ENCODE peak calls at places on chromosomes 13 and 19, in seven cellular contexts. W is heart left ventricle, C is Caco-2, U is neural crest cell, O is cardiac muscle cell, X is ovary, N is IMR-90. B is an unnamed sample.

GRCh38 chr13:42215578-42216421 is 56.2 kb upstream of the AKAP11 start:
- DNase-seq in W (no peak), C (peak; percentile 55), U (peak; percentile 28), O (peak; percentile 55), X (no peak), N (peak; percentile 60), B (peak; percentile 42)

GRCh38 chr19:8144273-8144672 is 5.1 kb downstream of the FBN3 start:
- DNase-seq in W (no peak), C (no peak), U (no peak), O (no peak), X (no peak), N (no peak), B (no peak)

GRCh38 chr19:30222993-30223865 is 149.0 kb upstream of the ZNF536 start:
- DNase-seq in W (no peak), C (no peak), U (peak; percentile 30), O (no peak), X (no peak), N (no peak), B (no peak)

GRCh38 chr13:20192470-20193141 is at the start of gene GJB2:
- DNase-seq in W (no peak), C (peak; percentile 19), U (no peak), O (no peak), X (no peak), N (no peak), B (no peak)

GRCh38 chr19:2126879-2127518 is 24.4 kb downstream of the AP3D1 start:
- DNase-seq in W (no peak), C (no peak), U (no peak), O (no peak), X (no peak), N (no peak), B (no peak)

GRCh38 chr13:75633285-75633684 is 2.8 kb upstream of the LMO7 start:
- DNase-seq in W (no peak), C (no peak), U (no peak), O (peak; percentile 88), X (no peak), N (peak; percentile 97), B (peak; percentile 98)

GRCh38 chr13:113121928-113122420 is 625 bp upstream of the F10 start:
- DNase-seq in W (no peak), C (no peak), U (no peak), O (no peak), X (peak; percentile 44), N (no peak), B (no peak)

GRCh38 chr19:14562660-14563589 is 8.9 kb downstream of the NDUFB7 start:
- DNase-seq in W (no peak), C (no peak), U (no peak), O (no peak), X (no peak), N (no peak), B (no peak)

GRCh38 chr19:15937771-15938170 is 3.4 kb upstream of the CYP4F11 start:
- DNase-seq in W (no peak), C (no peak), U (no peak), O (no peak), X (no peak), N (no peak), B (no peak)

GRCh38 chr13:30743319-30744055 is 8.1 kb downstream of the ALOX5AP start:
- DNase-seq in W (no peak), C (peak; percentile 42), U (no peak), O (peak; percentile 98), X (peak; percentile 38), N (peak; percentile 99), B (peak; percentile 97)

GRCh38 chr13:110045202-110045601 is 258.8 kb upstream of the IRS2 start:
- DNase-seq in W (no peak), C (no peak), U (no peak), O (no peak), X (no peak), N (no peak), B (no peak)

GRCh38 chr19:30479231-30479630 is 107.0 kb downstream of the ZNF536 start:
- DNase-seq in W (peak; percentile 11), C (no peak), U (no peak), O (no peak), X (no peak), N (no peak), B (no peak)

GRCh38 chr13:40665754-40666057 is 735 bp downstream of the FOXO1 start:
- DNase-seq in W (no peak), C (no peak), U (no peak), O (no peak), X (no peak), N (no peak), B (no peak)

GRCh38 chr13:111540486-111540885 is 220.0 kb downstream of the TEX29 start:
- DNase-seq in W (no peak), C (no peak), U (no peak), O (no peak), X (no peak), N (no peak), B (no peak)

GRCh38 chr19:7862413-7862951 is 11.7 kb downstream of the PRR36 start:
- DNase-seq in W (no peak), C (peak; percentile 78), U (peak; percentile 88), O (peak; percentile 70), X (peak; percentile 75), N (peak; percentile 34), B (no peak)

GRCh38 chr13:80716610-80717081 is 375.7 kb upstream of the SPRY2 start:
- DNase-seq in W (peak; percentile 43), C (no peak), U (no peak), O (peak; percentile 83), X (peak; percentile 6), N (no peak), B (no peak)

DNA sequence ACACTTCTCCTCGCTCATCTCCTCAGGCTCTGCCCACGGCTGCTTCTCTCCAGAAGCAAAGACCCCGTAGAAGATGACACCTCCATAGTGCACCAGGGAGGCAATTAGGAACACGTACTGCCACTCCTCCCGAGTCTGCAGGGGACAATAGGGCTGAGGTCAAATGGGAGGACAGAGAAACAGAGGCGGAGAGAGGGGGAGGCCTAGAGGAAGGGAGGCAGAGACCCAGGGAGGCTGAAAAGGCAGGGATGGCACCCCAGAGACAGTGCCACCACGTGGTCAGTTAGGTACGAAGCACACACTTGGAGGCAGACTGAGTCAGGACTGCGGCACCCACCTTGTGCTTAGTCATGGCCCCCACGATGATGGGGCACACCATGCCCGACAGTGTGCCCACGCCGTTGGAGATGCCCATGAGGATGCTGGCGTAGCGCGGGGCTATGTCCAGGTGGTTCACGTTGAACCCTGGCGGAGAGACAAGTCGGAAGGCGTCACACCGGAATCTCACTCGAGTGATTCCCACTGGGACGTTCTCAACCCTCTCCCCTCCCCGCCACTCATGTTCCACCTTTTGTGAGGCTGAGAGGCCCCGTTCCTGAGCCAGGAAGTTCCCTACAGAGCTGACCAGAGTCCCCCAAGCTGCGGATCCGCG is 5.6 kb downstream of the GFY start:
- DNase-seq in W (no peak), C (no peak), U (no peak), O (no peak), X (no peak), N (no peak), B (no peak)
- TF ChIP-seq CTCF in W (no peak), C (peak; percentile 15), U (peak; percentile 34), O (peak; percentile 25), X (no peak), N (peak; percentile 17), B (peak; percentile 54)

DNA sequence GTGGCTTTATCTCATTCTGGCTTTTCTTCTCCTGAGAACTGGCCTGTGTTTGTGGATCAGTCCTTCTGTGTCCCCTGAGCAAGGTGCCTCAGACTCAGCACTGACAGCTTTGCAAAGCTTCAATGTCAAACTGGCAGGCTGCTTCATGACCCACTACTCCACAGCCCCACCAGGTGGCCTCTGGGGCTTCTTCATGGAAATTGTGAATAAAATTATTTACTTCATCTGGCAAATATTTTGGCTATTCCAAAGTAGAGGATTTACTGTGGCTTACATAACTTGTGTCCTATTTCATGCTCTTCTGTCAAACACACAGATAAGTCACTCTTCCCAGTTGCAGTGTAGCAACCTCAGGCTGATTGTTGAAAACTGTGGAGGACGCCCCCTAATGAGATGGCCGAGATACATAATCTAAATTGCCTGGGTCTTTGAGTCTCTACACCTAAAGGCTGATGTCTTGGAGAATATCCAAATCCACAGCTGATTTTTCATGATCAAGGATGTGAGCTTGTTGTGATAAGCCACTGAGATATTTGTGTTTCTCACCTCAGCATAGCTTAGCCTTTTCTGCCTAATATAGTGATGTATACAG is 721.9 kb upstream of the SLC10A2 start:
- DNase-seq in W (peak; percentile 12), C (no peak), U (no peak), O (no peak), X (no peak), N (no peak), B (no peak)
- TF ChIP-seq CTCF in W (peak; percentile 30), C (no peak), U (peak; percentile 50), O (peak; percentile 10), X (no peak), N (no peak), B (no peak)

GRCh38 chr13:50188696-50189095 is 173.5 kb downstream of the KCNRG start:
- DNase-seq in W (no peak), C (no peak), U (no peak), O (no peak), X (no peak), N (no peak), B (no peak)

GRCh38 chr13:50192272-50192813 is 177.1 kb downstream of the KCNRG start:
- DNase-seq in W (no peak), C (no peak), U (no peak), O (no peak), X (no peak), N (no peak), B (no peak)

GRCh38 chr13:50187352-50188029 is 172.2 kb downstream of the KCNRG start:
- DNase-seq in W (no peak), C (peak; percentile 72), U (no peak), O (no peak), X (no peak), N (no peak), B (no peak)

GRCh38 chr13:50191004-50191403 is 175.8 kb downstream of the KCNRG start:
- DNase-seq in W (no peak), C (no peak), U (no peak), O (no peak), X (no peak), N (no peak), B (no peak)

GRCh38 chr13:50189450-50189849 is 174.2 kb downstream of the KCNRG start:
- DNase-seq in W (no peak), C (no peak), U (no peak), O (no peak), X (no peak), N (no peak), B (no peak)
- TF ChIP-seq CTCF in W (no peak), C (no peak), U (no peak), O (no peak), X (no peak), N (no peak), B (peak; percentile 24)

GRCh38 chr13:36454962-36455361 is 22.7 kb downstream of the CCNA1 start:
- DNase-seq in W (no peak), C (no peak), U (no peak), O (no peak), X (no peak), N (no peak), B (no peak)

GRCh38 chr13:36454121-36454520 is 21.8 kb downstream of the CCNA1 start:
- DNase-seq in W (no peak), C (no peak), U (no peak), O (no peak), X (no peak), N (no peak), B (no peak)

GRCh38 chr13:36456577-36456976 is 24.3 kb downstream of the CCNA1 start:
- DNase-seq in W (no peak), C (no peak), U (no peak), O (no peak), X (no peak), N (no peak), B (no peak)

GRCh38 chr13:36450534-36450933 is 18.2 kb downstream of the CCNA1 start:
- DNase-seq in W (no peak), C (no peak), U (no peak), O (no peak), X (no peak), N (no peak), B (no peak)

GRCh38 chr13:36453518-36453917 is 21.2 kb downstream of the CCNA1 start:
- DNase-seq in W (no peak), C (peak; percentile 9), U (no peak), O (peak; percentile 52), X (no peak), N (peak; percentile 2), B (no peak)
- TF ChIP-seq CTCF in W (peak; percentile 15), C (no peak), U (peak; percentile 59), O (peak; percentile 41), X (no peak), N (peak; percentile 15), B (peak; percentile 44)